ENCODE peak calls at places on chromosomes 6 and 20, in ten cellular contexts. O is Daoy; A is activated T-helper 9 cell treated with anti-CD3 and anti-CD28 coated beads, Interleukin-2, amount 50 U/mL, for 16 hours; X is putamen; Q is GF-D8; K is lower leg skin; Z is hippocampal formation; S is HL-60; H is epithelial cell of esophagus; G is stimulated activated naive CD8-positive, alpha-beta T cell treated with anti-CD3 and anti-CD28 coated beads, Interleukin-15, Interleukin-2, amounts not matched to agents 100 U/mL and 50 U/mL, for 24 hours. W is an unnamed sample.
A peak's percentile ranks its signal among the peaks of the same experiment; 100 is the strongest.

GRCh38 chr6:166786704-166787293 is 159.7 kb upstream of the RPS6KA2 start:
- DNase-seq in O (peak; percentile 36), A (no peak), X (peak; percentile 37), Q (peak; percentile 5), K (no peak), Z (no peak), S (peak; percentile 16), H (peak; percentile 71), G (no peak), W (peak; percentile 52)

GRCh38 chr20:37411408-37412306 is 65.7 kb downstream of the SRC start:
- DNase-seq in O (no peak), A (no peak), X (no peak), Q (no peak), K (no peak), Z (no peak), S (peak; percentile 50), H (no peak), G (peak; percentile 27), W (no peak)

GRCh38 chr20:49929142-49929494 is 7.1 kb upstream of the RNF114 start:
- DNase-seq in O (no peak), A (no peak), X (no peak), Q (no peak), K (peak; percentile 21), Z (no peak), S (no peak), H (no peak), G (no peak), W (no peak)

GRCh38 chr20:46995561-46996142 is 101.0 kb downstream of the EYA2 start:
- DNase-seq in O (no peak), A (no peak), X (no peak), Q (no peak), K (no peak), Z (no peak), S (no peak), H (no peak), G (no peak), W (no peak)

GRCh38 chr20:35443003-35443402 is 5.0 kb upstream of the GDF5 start:
- DNase-seq in O (peak; percentile 88), A (no peak), X (no peak), Q (no peak), K (no peak), Z (no peak), S (no peak), H (peak; percentile 24), G (no peak), W (no peak)

GRCh38 chr20:49983848-49984408 is 1.1 kb downstream of the SNAI1 start:
- DNase-seq in O (no peak), A (no peak), X (no peak), Q (no peak), K (peak; percentile 88), Z (peak; percentile 4), S (no peak), H (no peak), G (no peak), W (no peak)

GRCh38 chr6:163547287-163547686 is 132.8 kb downstream of the QKI start:
- DNase-seq in O (no peak), A (no peak), X (no peak), Q (no peak), K (no peak), Z (no peak), S (no peak), H (no peak), G (no peak), W (no peak)

GRCh38 chr6:157650261-157650640 is 172.8 kb upstream of the SNX9 start:
- DNase-seq in O (no peak), A (no peak), X (no peak), Q (no peak), K (no peak), Z (peak; percentile 24), S (no peak), H (no peak), G (no peak), W (peak; percentile 84)

GRCh38 chr6:43496370-43497128 is 13.6 kb downstream of the LRRC73 start:
- DNase-seq in O (peak; percentile 72), A (no peak), X (no peak), Q (no peak), K (peak; percentile 89), Z (peak; percentile 20), S (no peak), H (peak; percentile 96), G (no peak), W (peak; percentile 75)

GRCh38 chr6:54291738-54292137 is 16.5 kb upstream of the TINAG start:
- DNase-seq in O (peak; percentile 62), A (no peak), X (peak; percentile 64), Q (no peak), K (no peak), Z (no peak), S (no peak), H (peak; percentile 90), G (no peak), W (no peak)

GRCh38 chr6:10633216-10633615 is 61.2 kb downstream of the C6orf52 start:
- DNase-seq in O (peak; percentile 91), A (no peak), X (no peak), Q (peak; percentile 36), K (no peak), Z (no peak), S (peak; percentile 36), H (peak; percentile 95), G (no peak), W (no peak)

GRCh38 chr20:32189691-32190607 is 17.6 kb downstream of the PLAGL2 start:
- DNase-seq in O (no peak), A (no peak), X (no peak), Q (no peak), K (peak; percentile 88), Z (no peak), S (no peak), H (peak; percentile 30), G (peak; percentile 74), W (peak; percentile 69)

GRCh38 chr6:131995924-131996323 is 44.8 kb upstream of the CCN2 start:
- DNase-seq in O (peak; percentile 83), A (no peak), X (no peak), Q (no peak), K (no peak), Z (no peak), S (no peak), H (peak; percentile 94), G (no peak), W (no peak)

GRCh38 chr6:135021310-135022049 is 33.1 kb downstream of the HBS1L start:
- DNase-seq in O (no peak), A (no peak), X (no peak), Q (no peak), K (no peak), Z (no peak), S (no peak), H (no peak), G (no peak), W (no peak)

GRCh38 chr6:140253096-140253495 is 878.6 kb upstream of the CITED2 start:
- DNase-seq in O (no peak), A (no peak), X (no peak), Q (no peak), K (no peak), Z (no peak), S (no peak), H (peak; percentile 16), G (no peak), W (no peak)

GRCh38 chr20:41352106-41352505 is 11.5 kb downstream of the LPIN3 start:
- DNase-seq in O (no peak), A (no peak), X (no peak), Q (no peak), K (no peak), Z (no peak), S (no peak), H (no peak), G (no peak), W (peak; percentile 60)

GRCh38 chr6:56374841-56375369 is 127.5 kb upstream of the COL21A1 start:
- DNase-seq in O (no peak), A (no peak), X (no peak), Q (no peak), K (no peak), Z (no peak), S (no peak), H (peak; percentile 74), G (no peak), W (no peak)

GRCh38 chr6:40387127-40387870 is 199.9 kb downstream of the LRFN2 start:
- DNase-seq in O (no peak), A (no peak), X (no peak), Q (no peak), K (peak; percentile 8), Z (no peak), S (no peak), H (no peak), G (no peak), W (no peak)

GRCh38 chr6:158021814-158022748 is 40.4 kb downstream of the SYNJ2 start:
- DNase-seq in O (no peak), A (no peak), X (no peak), Q (no peak), K (no peak), Z (no peak), S (no peak), H (no peak), G (no peak), W (no peak)

GRCh38 chr20:602357-602970 is 7.6 kb downstream of the TCF15 start:
- DNase-seq in O (no peak), A (no peak), X (no peak), Q (no peak), K (no peak), Z (no peak), S (no peak), H (no peak), G (no peak), W (no peak)

GRCh38 chr6:151372164-151372563 is 19.2 kb downstream of the ZBTB2 start:
- DNase-seq in O (no peak), A (no peak), X (no peak), Q (no peak), K (no peak), Z (no peak), S (no peak), H (no peak), G (peak; percentile 52), W (no peak)

GRCh38 chr20:21028436-21028835 is 77.7 kb downstream of the LINC00237 start:
- DNase-seq in O (no peak), A (no peak), X (no peak), Q (no peak), K (no peak), Z (no peak), S (no peak), H (no peak), G (no peak), W (no peak)

GRCh38 chr20:1935696-1936366 is 40.6 kb downstream of the SIRPA start:
- DNase-seq in O (no peak), A (no peak), X (peak; percentile 85), Q (no peak), K (no peak), Z (peak; percentile 77), S (no peak), H (no peak), G (no peak), W (peak; percentile 91)

GRCh38 chr6:48084201-48084600 is 26.8 kb downstream of the PTCHD4 start:
- DNase-seq in O (no peak), A (no peak), X (no peak), Q (no peak), K (no peak), Z (no peak), S (no peak), H (no peak), G (no peak), W (no peak)

GRCh38 chr6:144181639-144182038 is 31.3 kb downstream of the STX11 start:
- DNase-seq in O (no peak), A (no peak), X (no peak), Q (peak; percentile 87), K (no peak), Z (no peak), S (peak; percentile 82), H (peak; percentile 6), G (no peak), W (no peak)

GRCh38 chr6:46909371-46909770 is 12.4 kb downstream of the ADGRF5 start:
- DNase-seq in O (no peak), A (no peak), X (no peak), Q (no peak), K (no peak), Z (no peak), S (no peak), H (peak; percentile 6), G (no peak), W (no peak)

GRCh38 chr20:11797161-11797560 is 120.5 kb upstream of the BTBD3 start:
- DNase-seq in O (no peak), A (no peak), X (no peak), Q (no peak), K (no peak), Z (no peak), S (no peak), H (no peak), G (no peak), W (no peak)

GRCh38 chr20:4047614-4048013 is 32.3 kb upstream of the RNF24 start:
- DNase-seq in O (no peak), A (no peak), X (no peak), Q (no peak), K (no peak), Z (no peak), S (no peak), H (no peak), G (no peak), W (no peak)

W was measured in G401.